ENCODE peak calls at places on chromosomes 6 and 20, in six cellular contexts. R, S, O, V, I and A are unnamed samples.

GRCh38 chr6:116933488-116933887 is 56.4 kb downstream of the RFX6 start:
- DNase-seq in R (no peak), S (no peak), O (no peak), V (no peak), I (no peak), A (no peak)

GRCh38 chr20:36549942-36550796 is 8.8 kb downstream of the MYL9 start:
- DNase-seq in R (no peak), S (no peak), O (no peak), V (no peak), I (no peak), A (no peak)

GRCh38 chr6:14288910-14289309 is 171.3 kb downstream of the CD83 start:
- DNase-seq in R (no peak), S (no peak), O (no peak), V (no peak), I (no peak), A (no peak)

GRCh38 chr20:62011938-62012534 is 53.6 kb downstream of the TAF4 start:
- DNase-seq in R (no peak), S (no peak), O (no peak), V (no peak), I (no peak), A (no peak)

GRCh38 chr6:114747995-114748625 is 405.3 kb upstream of the HS3ST5 start:
- DNase-seq in R (peak; percentile 58), S (peak; percentile 14), O (no peak), V (no peak), I (no peak), A (peak; percentile 56)

GRCh38 chr20:34706022-34706875 is 2.1 kb downstream of the TP53INP2 start:
- DNase-seq in R (no peak), S (no peak), O (no peak), V (no peak), I (no peak), A (no peak)

GRCh38 chr6:110853754-110854477 is 20.7 kb upstream of the AMD1 start:
- DNase-seq in R (no peak), S (no peak), O (no peak), V (no peak), I (no peak), A (no peak)

GRCh38 chr6:39088331-39088730 is 26.7 kb downstream of the SAYSD1 start:
- DNase-seq in R (no peak), S (no peak), O (no peak), V (no peak), I (peak; percentile 13), A (no peak)

GRCh38 chr6:153947817-153948447 is 91.1 kb upstream of the OPRM1 start:
- DNase-seq in R (peak; percentile 35), S (peak; percentile 19), O (no peak), V (no peak), I (no peak), A (no peak)

GRCh38 chr20:34472246-34472925 is 43.8 kb upstream of the DYNLRB1 start:
- DNase-seq in R (no peak), S (no peak), O (no peak), V (no peak), I (no peak), A (no peak)

GRCh38 chr20:59829415-59830106 is 103.9 kb downstream of the SYCP2 start:
- DNase-seq in R (no peak), S (no peak), O (no peak), V (peak; percentile 61), I (no peak), A (no peak)

GRCh38 chr6:161186173-161186769 is 87.6 kb downstream of the AGPAT4 start:
- DNase-seq in R (no peak), S (no peak), O (no peak), V (no peak), I (no peak), A (no peak)

GRCh38 chr6:56802570-56802969 is 152.3 kb upstream of the BEND6 start:
- DNase-seq in R (no peak), S (no peak), O (no peak), V (no peak), I (peak; percentile 88), A (no peak)

GRCh38 chr6:107977283-107977682 is 19.3 kb upstream of the SEC63 start:
- DNase-seq in R (peak; percentile 29), S (peak; percentile 42), O (no peak), V (no peak), I (no peak), A (no peak)

GRCh38 chr6:85660181-85660611 is 17.5 kb upstream of the SYNCRIP start:
- DNase-seq in R (no peak), S (peak; percentile 64), O (no peak), V (no peak), I (no peak), A (no peak)

GRCh38 chr20:14712302-14712739 is 374.9 kb upstream of the FLRT3 start:
- DNase-seq in R (no peak), S (no peak), O (no peak), V (no peak), I (no peak), A (no peak)

GRCh38 chr6:90187437-90188049 is 109.1 kb downstream of the BACH2 start:
- DNase-seq in R (no peak), S (peak; percentile 38), O (no peak), V (no peak), I (no peak), A (no peak)

GRCh38 chr20:34709836-34710567 is 5.9 kb downstream of the TP53INP2 start:
- DNase-seq in R (peak; percentile 63), S (peak; percentile 90), O (peak; percentile 85), V (peak; percentile 88), I (peak; percentile 89), A (no peak)

GRCh38 chr6:141833001-141833655 is 299.6 kb upstream of the GJE1 start:
- DNase-seq in R (no peak), S (no peak), O (no peak), V (no peak), I (no peak), A (no peak)

GRCh38 chr6:2913621-2914317 is 10.7 kb upstream of the SERPINB9 start:
- DNase-seq in R (no peak), S (no peak), O (no peak), V (no peak), I (no peak), A (no peak)

GRCh38 chr6:47690209-47690608 is 8.2 kb upstream of the ADGRF4 start:
- DNase-seq in R (no peak), S (no peak), O (no peak), V (no peak), I (no peak), A (no peak)

GRCh38 chr6:150175611-150176151 is 32.8 kb downstream of the PPP1R14C start:
- DNase-seq in R (no peak), S (no peak), O (no peak), V (no peak), I (no peak), A (no peak)

GRCh38 chr6:89637960-89638319 is 607 bp downstream of the LYRM2 start:
- DNase-seq in R (no peak), S (no peak), O (no peak), V (no peak), I (no peak), A (no peak)

GRCh38 chr20:577167-577791 is 32.8 kb downstream of the TCF15 start:
- DNase-seq in R (peak; percentile 29), S (no peak), O (no peak), V (peak; percentile 31), I (no peak), A (no peak)

GRCh38 chr6:133551847-133552331 is 310.7 kb downstream of the EYA4 start:
- DNase-seq in R (no peak), S (no peak), O (no peak), V (peak; percentile 84), I (no peak), A (no peak)

GRCh38 chr6:3755637-3756515 is 4.4 kb upstream of the PXDC1 start:
- DNase-seq in R (no peak), S (no peak), O (peak; percentile 56), V (peak; percentile 23), I (peak; percentile 80), A (no peak)

GRCh38 chr6:169789944-169790927 is 38.8 kb downstream of the ERMARD start:
- DNase-seq in R (peak; percentile 74), S (peak; percentile 94), O (peak; percentile 83), V (peak; percentile 94), I (peak; percentile 93), A (no peak)

GRCh38 chr20:61254881-61255589 is 3.0 kb downstream of the CDH4 start:
- DNase-seq in R (no peak), S (no peak), O (no peak), V (no peak), I (no peak), A (no peak)

GRCh38 chr6:83071023-83071422 is 3.6 kb downstream of the DOP1A start:
- DNase-seq in R (peak; percentile 63), S (no peak), O (peak; percentile 24), V (no peak), I (no peak), A (no peak)

GRCh38 chr6:149190228-149190831 is 127.2 kb upstream of the TAB2 start:
- DNase-seq in R (peak; percentile 69), S (no peak), O (peak; percentile 20), V (no peak), I (peak; percentile 14), A (no peak)

GRCh38 chr20:45911486-45912343 is at the start of gene PLTP:
- DNase-seq in R (no peak), S (peak; percentile 89), O (no peak), V (peak; percentile 95), I (no peak), A (no peak)